ENCODE peak calls at places on chromosomes 13 and 19, in four cellular contexts. One of them, this sample, is unnamed.

GRCh38 chr13:97495678-97496077 is 61.7 kb downstream of the RAP2A start:
- DNase-seq in A673: no peak
- DNase-seq in stimulated activated CD4-positive, alpha-beta T cell treated with anti-CD3 and anti-CD28 coated beads, Interleukin-1b, Interleukin-23, amount 100 ng/mL, for 1 hour: no peak
- DNase-seq in aorta: no peak
- DNase-seq in this sample: no peak

GRCh38 chr13:104024416-104025170 is 958.4 kb upstream of the SLC10A2 start:
- DNase-seq in A673: no peak
- DNase-seq in stimulated activated CD4-positive, alpha-beta T cell treated with anti-CD3 and anti-CD28 coated beads, Interleukin-1b, Interleukin-23, amount 100 ng/mL, for 1 hour: no peak
- DNase-seq in aorta: no peak
- DNase-seq in this sample: no peak

GRCh38 chr13:57569981-57570380 is 61.6 kb upstream of the PCDH17 start:
- DNase-seq in A673: peak; percentile 71
- DNase-seq in stimulated activated CD4-positive, alpha-beta T cell treated with anti-CD3 and anti-CD28 coated beads, Interleukin-1b, Interleukin-23, amount 100 ng/mL, for 1 hour: no peak
- DNase-seq in aorta: no peak
- DNase-seq in this sample: no peak

GRCh38 chr19:19630426-19630825 is 2.4 kb upstream of the LPAR2 start:
- DNase-seq in A673: no peak
- DNase-seq in stimulated activated CD4-positive, alpha-beta T cell treated with anti-CD3 and anti-CD28 coated beads, Interleukin-1b, Interleukin-23, amount 100 ng/mL, for 1 hour: no peak
- DNase-seq in aorta: no peak
- DNase-seq in this sample: no peak

GRCh38 chr13:110506859-110507566 is 54.5 kb downstream of the RAB20 start:
- DNase-seq in A673: no peak
- DNase-seq in stimulated activated CD4-positive, alpha-beta T cell treated with anti-CD3 and anti-CD28 coated beads, Interleukin-1b, Interleukin-23, amount 100 ng/mL, for 1 hour: no peak
- DNase-seq in aorta: peak; percentile 90
- DNase-seq in this sample: no peak

GRCh38 chr19:17490411-17490810 is 20.1 kb downstream of the SLC27A1 start:
- DNase-seq in A673: no peak
- DNase-seq in stimulated activated CD4-positive, alpha-beta T cell treated with anti-CD3 and anti-CD28 coated beads, Interleukin-1b, Interleukin-23, amount 100 ng/mL, for 1 hour: no peak
- DNase-seq in aorta: no peak
- DNase-seq in this sample: no peak

GRCh38 chr13:31320946-31321345 is 121.2 kb downstream of the B3GLCT start:
- DNase-seq in A673: no peak
- DNase-seq in stimulated activated CD4-positive, alpha-beta T cell treated with anti-CD3 and anti-CD28 coated beads, Interleukin-1b, Interleukin-23, amount 100 ng/mL, for 1 hour: no peak
- DNase-seq in aorta: no peak
- DNase-seq in this sample: no peak

GRCh38 chr19:1266818-1267440 is 2.2 kb upstream of the CIRBP start:
- DNase-seq in A673: no peak
- DNase-seq in stimulated activated CD4-positive, alpha-beta T cell treated with anti-CD3 and anti-CD28 coated beads, Interleukin-1b, Interleukin-23, amount 100 ng/mL, for 1 hour: no peak
- DNase-seq in aorta: peak; percentile 95
- DNase-seq in this sample: peak; percentile 89

GRCh38 chr13:46885018-46885417 is 11.8 kb downstream of the HTR2A start:
- DNase-seq in A673: no peak
- DNase-seq in stimulated activated CD4-positive, alpha-beta T cell treated with anti-CD3 and anti-CD28 coated beads, Interleukin-1b, Interleukin-23, amount 100 ng/mL, for 1 hour: no peak
- DNase-seq in aorta: no peak
- DNase-seq in this sample: no peak

GRCh38 chr19:45584332-45585157 is at the start of gene OPA3:
- DNase-seq in A673: peak; percentile 100
- DNase-seq in stimulated activated CD4-positive, alpha-beta T cell treated with anti-CD3 and anti-CD28 coated beads, Interleukin-1b, Interleukin-23, amount 100 ng/mL, for 1 hour: peak; percentile 97
- DNase-seq in aorta: peak; percentile 100
- DNase-seq in this sample: peak; percentile 100

GRCh38 chr19:3506384-3507340 is 551 bp downstream of the FZR1 start:
- DNase-seq in A673: no peak
- DNase-seq in stimulated activated CD4-positive, alpha-beta T cell treated with anti-CD3 and anti-CD28 coated beads, Interleukin-1b, Interleukin-23, amount 100 ng/mL, for 1 hour: no peak
- DNase-seq in aorta: no peak
- DNase-seq in this sample: peak; percentile 74

GRCh38 chr13:39577833-39578232 is 25.2 kb downstream of the LHFPL6 start:
- DNase-seq in A673: no peak
- DNase-seq in stimulated activated CD4-positive, alpha-beta T cell treated with anti-CD3 and anti-CD28 coated beads, Interleukin-1b, Interleukin-23, amount 100 ng/mL, for 1 hour: no peak
- DNase-seq in aorta: no peak
- DNase-seq in this sample: no peak

GRCh38 chr13:23350009-23350408 is 83.5 kb downstream of the SACS start:
- DNase-seq in A673: no peak
- DNase-seq in stimulated activated CD4-positive, alpha-beta T cell treated with anti-CD3 and anti-CD28 coated beads, Interleukin-1b, Interleukin-23, amount 100 ng/mL, for 1 hour: no peak
- DNase-seq in aorta: no peak
- DNase-seq in this sample: no peak

This sample was measured in sciatic nerve.